ENCODE peak calls at places on chromosomes 5 and 9, in seven cellular contexts. C is HTR-8/SVneo, Q is aorta, U is amniotic stem cell, M is tibial artery, S is ascending aorta, G is IMR-90. T is an unnamed sample.

GRCh38 chr5:58022055-58022454 is 437.8 kb downstream of the PLK2 start:
- DNase-seq in C (no peak), Q (no peak), U (no peak), M (no peak), S (no peak), G (peak; percentile 16), T (peak; percentile 42)

GRCh38 chr9:85224729-85225128 is 517.0 kb downstream of the AGTPBP1 start:
- DNase-seq in C (no peak), Q (no peak), U (no peak), M (no peak), S (no peak), G (no peak), T (peak; percentile 22)

GRCh38 chr5:33583332-33583731 is 142.6 kb downstream of the TARS1 start:
- DNase-seq in C (no peak), Q (no peak), U (no peak), M (no peak), S (no peak), G (no peak), T (no peak)

GRCh38 chr5:62643556-62644451 is 65.2 kb downstream of the LRRC70 start:
- DNase-seq in C (no peak), Q (no peak), U (no peak), M (no peak), S (no peak), G (no peak), T (no peak)

GRCh38 chr9:119588874-119589560 is 219.8 kb upstream of the BRINP1 start:
- DNase-seq in C (no peak), Q (no peak), U (no peak), M (no peak), S (no peak), G (no peak), T (no peak)

GRCh38 chr9:123789893-123790292 is 140.0 kb downstream of the DENND1A start:
- DNase-seq in C (no peak), Q (no peak), U (no peak), M (no peak), S (no peak), G (no peak), T (no peak)

GRCh38 chr9:77316058-77316457 is 138.7 kb downstream of the VPS13A start:
- DNase-seq in C (no peak), Q (no peak), U (no peak), M (no peak), S (no peak), G (no peak), T (no peak)

GRCh38 chr9:81557452-81557956 is 131.8 kb downstream of the TLE1 start:
- DNase-seq in C (no peak), Q (no peak), U (no peak), M (no peak), S (no peak), G (no peak), T (no peak)

GRCh38 chr9:123655681-123656423 is 274.1 kb downstream of the DENND1A start:
- DNase-seq in C (no peak), Q (no peak), U (no peak), M (no peak), S (no peak), G (no peak), T (no peak)

GRCh38 chr9:93675336-93676150 is 99.2 kb downstream of the PHF2 start:
- DNase-seq in C (no peak), Q (peak; percentile 44), U (no peak), M (peak; percentile 59), S (peak; percentile 61), G (no peak), T (no peak)

GRCh38 chr5:38466444-38467189 is 89.8 kb downstream of the LIFR start:
- DNase-seq in C (no peak), Q (peak; percentile 89), U (no peak), M (peak; percentile 99), S (peak; percentile 92), G (no peak), T (peak; percentile 87)

GRCh38 chr5:141835928-141836667 is 42.1 kb downstream of the PCDH1 start:
- DNase-seq in C (no peak), Q (no peak), U (no peak), M (peak; percentile 78), S (no peak), G (peak; percentile 53), T (peak; percentile 12)

GRCh38 chr9:109118802-109119438 is 827 bp downstream of the TMEM245 start:
- DNase-seq in C (no peak), Q (no peak), U (no peak), M (peak; percentile 66), S (no peak), G (peak; percentile 15), T (peak; percentile 25)

GRCh38 chr9:81596671-81597426 is 92.5 kb downstream of the TLE1 start:
- DNase-seq in C (no peak), Q (no peak), U (no peak), M (no peak), S (no peak), G (no peak), T (peak; percentile 37)

GRCh38 chr9:136014147-136014927 is 53.2 kb upstream of the UBAC1 start:
- DNase-seq in C (no peak), Q (peak; percentile 24), U (no peak), M (peak; percentile 60), S (peak; percentile 37), G (no peak), T (no peak)

GRCh38 chr5:137264573-137264972 is 234.6 kb downstream of the SPOCK1 start:
- DNase-seq in C (no peak), Q (no peak), U (no peak), M (no peak), S (no peak), G (peak; percentile 57), T (peak; percentile 35)

GRCh38 chr5:67515762-67516161 is 319.2 kb upstream of the CD180 start:
- DNase-seq in C (no peak), Q (no peak), U (no peak), M (no peak), S (no peak), G (no peak), T (no peak)

GRCh38 chr5:164487939-164488338 is 982.5 kb downstream of the MAT2B start:
- DNase-seq in C (no peak), Q (no peak), U (no peak), M (no peak), S (no peak), G (peak; percentile 20), T (no peak)

GRCh38 chr5:149550608-149551226 is 522 bp downstream of the CSNK1A1 start:
- DNase-seq in C (no peak), Q (peak; percentile 62), U (no peak), M (peak; percentile 71), S (no peak), G (no peak), T (peak; percentile 22)

GRCh38 chr5:117177302-117177701 is 602.7 kb upstream of the SEMA6A start:
- DNase-seq in C (no peak), Q (no peak), U (no peak), M (no peak), S (no peak), G (no peak), T (no peak)

GRCh38 chr9:131082774-131083512 is 13.4 kb upstream of the AIF1L start:
- DNase-seq in C (no peak), Q (no peak), U (no peak), M (no peak), S (no peak), G (no peak), T (no peak)

GRCh38 chr5:176636426-176636825 is 6.0 kb downstream of the EIF4E1B start:
- DNase-seq in C (no peak), Q (no peak), U (no peak), M (no peak), S (no peak), G (no peak), T (peak; percentile 36)

T was measured in fibroblast of villous mesenchyme.